ENCODE peak calls at places on chromosomes 11 and 22, in six cellular contexts. Z, O, I, W, S and P are unnamed samples.

GRCh38 chr11:104534268-104534667 is 364.0 kb downstream of the CASP12 start:
- DNase-seq in S (no peak), Z (peak), W (peak), I (no peak), O (no peak), P (peak)

GRCh38 chr11:88377151-88377550 is 39.6 kb upstream of the CTSC start:
- DNase-seq in I (no peak), O (no peak), Z (peak), W (no peak), S (no peak), P (peak)

GRCh38 chr22:24450600-24450999 is 23.2 kb downstream of the ADORA2A start:
- DNase-seq in W (peak), S (no peak), Z (no peak), O (no peak), I (no peak), P (no peak)

GRCh38 chr22:36301384-36301828 is 48.5 kb downstream of the APOL1 start:
- DNase-seq in O (peak), I (peak), W (peak), S (peak), Z (peak), P (peak)

GRCh38 chr22:32044913-32045312 is 1.9 kb downstream of the SLC5A1 start:
- DNase-seq in I (no peak), W (no peak), O (no peak), Z (no peak), S (no peak), P (no peak)

GRCh38 chr22:46594947-46595298 is 25.3 kb upstream of the GRAMD4 start:
- DNase-seq in W (no peak), S (no peak), Z (no peak), I (no peak), O (no peak), P (no peak)

GRCh38 chr22:46914481-46914880 is 152.0 kb downstream of the TBC1D22A start:
- DNase-seq in W (no peak), I (no peak), S (no peak), Z (no peak), O (no peak), P (no peak)

GRCh38 chr11:117026593-117027330 is 71.5 kb downstream of the SIK3 start:
- DNase-seq in O (no peak), I (no peak), W (no peak), S (no peak), Z (peak), P (peak)

GRCh38 chr11:1391165-1392010 is 1.7 kb downstream of the BRSK2 start:
- DNase-seq in W (peak), S (no peak), Z (no peak), O (no peak), I (peak), P (no peak)

GRCh38 chr22:37019309-37020191 is at the start of the genes MPST and TST:
- DNase-seq in S (no peak), Z (peak), W (peak), O (peak), I (peak), P (peak)

GRCh38 chr11:85123752-85124231 is 503.4 kb downstream of the DLG2 start:
- DNase-seq in W (peak), Z (no peak), O (no peak), S (no peak), I (no peak), P (no peak)

GRCh38 chr11:66428933-66429332 is 8.1 kb downstream of the NPAS4 start:
- DNase-seq in O (no peak), W (no peak), I (no peak), Z (no peak), S (no peak), P (no peak)

GRCh38 chr11:27447288-27447914 is 25.2 kb downstream of the LGR4 start:
- DNase-seq in W (no peak), I (no peak), Z (no peak), S (no peak), O (no peak), P (no peak)

GRCh38 chr22:19962909-19963806 is 21.5 kb upstream of the TXNRD2 start:
- DNase-seq in Z (peak), O (no peak), S (no peak), W (peak), I (peak), P (peak)

GRCh38 chr11:113184498-113184897 is 129.9 kb upstream of the TTC12 start:
- DNase-seq in W (peak), I (no peak), O (no peak), S (no peak), Z (peak), P (peak)

GRCh38 chr11:66676279-66676919 is 1.3 kb downstream of the RBM4B start:
- DNase-seq in I (no peak), Z (no peak), W (no peak), S (no peak), O (no peak), P (no peak)

GRCh38 chr11:99142237-99142636 is 121.5 kb downstream of the CNTN5 start:
- DNase-seq in W (no peak), Z (no peak), S (no peak), O (no peak), I (no peak), P (no peak)

GRCh38 chr22:22168190-22168940 is 76.2 kb upstream of the VPREB1 start:
- DNase-seq in W (peak), I (peak), S (no peak), Z (peak), O (no peak), P (peak)

GRCh38 chr11:101441747-101442146 is 142.1 kb downstream of the TRPC6 start:
- DNase-seq in S (no peak), Z (no peak), I (no peak), W (no peak), O (no peak), P (peak)

GRCh38 chr11:13368041-13368446 is 90.5 kb downstream of the BMAL1 start:
- DNase-seq in O (no peak), W (no peak), Z (peak), I (no peak), S (no peak), P (no peak)

GRCh38 chr22:50176850-50177536 is 6.5 kb downstream of the PANX2 start:
- DNase-seq in O (no peak), Z (no peak), S (no peak), I (no peak), W (no peak), P (no peak)

GRCh38 chr11:68266121-68266891 is 5.5 kb downstream of the C11orf24 start:
- DNase-seq in O (no peak), S (no peak), I (peak), Z (no peak), W (no peak), P (no peak)

GRCh38 chr22:30027169-30027568 is 53.1 kb upstream of the HORMAD2 start:
- DNase-seq in I (no peak), W (no peak), S (no peak), O (no peak), Z (no peak), P (no peak)

GRCh38 chr11:34250732-34251639 is 106.8 kb downstream of the ABTB2 start:
- DNase-seq in Z (peak), I (peak), W (peak), S (no peak), O (no peak), P (no peak)

GRCh38 chr22:49812838-49813237 is 14.8 kb downstream of the BRD1 start:
- DNase-seq in Z (peak), I (no peak), O (no peak), S (no peak), W (no peak), P (peak)

GRCh38 chr22:46638601-46639431 is 18.6 kb downstream of the GRAMD4 start:
- DNase-seq in Z (peak), W (no peak), O (no peak), S (no peak), I (no peak), P (peak)

GRCh38 chr22:36982136-36982535 is 37.1 kb downstream of the TST start:
- DNase-seq in W (no peak), O (no peak), S (no peak), Z (no peak), I (no peak), P (no peak)

GRCh38 chr11:43982421-43982820 is 40.0 kb downstream of the C11orf96 start:
- DNase-seq in Z (no peak), S (no peak), O (no peak), W (no peak), I (no peak), P (no peak)

GRCh38 chr11:65817815-65818680 is 15.7 kb upstream of the SNX32 start:
- DNase-seq in S (peak), I (peak), O (peak), W (peak), Z (peak), P (peak)

GRCh38 chr11:46418751-46419150 is 27.2 kb upstream of the CHRM4 start:
- DNase-seq in W (peak), O (no peak), S (no peak), I (no peak), Z (no peak), P (no peak)
- H2BK15ac ChIP-seq in W (no peak), O (no peak), S (no peak), I (no peak), Z (no peak), P (no peak)

GRCh38 chr11:86773878-86774277 is 26.5 kb upstream of the PRSS23 start:
- DNase-seq in W (no peak), S (no peak), Z (no peak), O (no peak), I (no peak), P (no peak)
- H2BK15ac ChIP-seq in W (no peak), S (no peak), Z (no peak), O (no peak), I (no peak), P (no peak)

DNA sequence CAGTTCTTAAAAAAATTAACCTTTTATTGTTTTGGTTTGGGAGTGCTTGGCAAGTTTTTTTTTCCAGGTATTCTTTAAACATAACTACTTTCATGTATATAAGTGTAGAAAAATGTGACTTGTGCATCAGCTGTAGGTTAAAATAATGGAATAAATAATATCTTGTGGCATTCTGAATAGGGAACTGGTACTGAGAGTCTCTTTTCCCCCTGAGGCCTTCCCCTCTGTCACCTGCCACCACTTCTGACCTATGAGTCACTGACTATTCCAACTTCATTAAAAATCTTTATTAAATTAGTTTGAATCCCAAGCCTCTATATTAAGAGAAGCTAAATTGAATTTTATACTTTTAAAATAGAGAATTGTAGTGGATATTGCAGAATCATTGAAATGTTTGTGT is 805.7 kb downstream of the METTL15 start:
- DNase-seq in W (no peak), O (no peak), I (no peak), Z (no peak), S (no peak), P (no peak)
- H2BK15ac ChIP-seq in W (no peak), O (no peak), I (no peak), Z (no peak), S (no peak), P (no peak)

GRCh38 chr11:19625438-19625837 is 87.2 kb upstream of the NAV2 start:
- DNase-seq in I (no peak), S (no peak), Z (peak), W (no peak), O (no peak), P (no peak)
- H2BK15ac ChIP-seq in I (no peak), S (no peak), Z (no peak), W (no peak), O (no peak), P (no peak)